ENCODE peak calls at places on chromosomes 13 and 19, in eight cellular contexts. One of them, this sample, is unnamed.

GRCh38 chr19:23998568-23998967 is 83.9 kb downstream of the ZNF726 start:
- DNase-seq in suprapubic skin: no peak
- DNase-seq in K562: no peak
- DNase-seq in transverse colon: no peak
- DNase-seq in tibial nerve: no peak
- DNase-seq in stomach: no peak
- DNase-seq in ovary: no peak
- DNase-seq in A549: no peak
- DNase-seq in this sample: no peak

GRCh38 chr19:14536926-14537692 is 7.7 kb downstream of the TECR start:
- DNase-seq in tibial nerve: no peak
- DNase-seq in A549: peak
- DNase-seq in K562: peak
- DNase-seq in ovary: peak
- DNase-seq in stomach: peak
- DNase-seq in transverse colon: peak
- DNase-seq in suprapubic skin: peak
- DNase-seq in this sample: no peak

GRCh38 chr19:2048959-2049740 is 1.9 kb downstream of the MKNK2 start:
- DNase-seq in tibial nerve: no peak
- DNase-seq in suprapubic skin: peak
- DNase-seq in K562: no peak
- DNase-seq in A549: no peak
- DNase-seq in ovary: peak
- DNase-seq in stomach: no peak
- DNase-seq in transverse colon: no peak
- DNase-seq in this sample: no peak

GRCh38 chr13:19860884-19861655 is 2.4 kb downstream of the ZMYM5 start:
- DNase-seq in transverse colon: no peak
- DNase-seq in A549: no peak
- DNase-seq in ovary: no peak
- DNase-seq in suprapubic skin: no peak
- DNase-seq in K562: no peak
- DNase-seq in tibial nerve: no peak
- DNase-seq in stomach: no peak
- DNase-seq in this sample: no peak

GRCh38 chr13:111115051-111115840 is at the start of gene ARHGEF7:
- DNase-seq in stomach: no peak
- DNase-seq in suprapubic skin: no peak
- DNase-seq in ovary: peak
- DNase-seq in A549: no peak
- DNase-seq in tibial nerve: no peak
- DNase-seq in transverse colon: no peak
- DNase-seq in K562: no peak
- DNase-seq in this sample: peak

GRCh38 chr13:26558074-26558805 is 757 bp downstream of the WASF3 start:
- DNase-seq in ovary: peak
- DNase-seq in tibial nerve: no peak
- DNase-seq in stomach: no peak
- DNase-seq in K562: no peak
- DNase-seq in transverse colon: no peak
- DNase-seq in A549: no peak
- DNase-seq in suprapubic skin: peak
- DNase-seq in this sample: no peak

GRCh38 chr13:25095862-25096453 is at the start of gene PABPC3:
- DNase-seq in suprapubic skin: no peak
- DNase-seq in A549: no peak
- DNase-seq in K562: no peak
- DNase-seq in ovary: no peak
- DNase-seq in stomach: no peak
- DNase-seq in tibial nerve: no peak
- DNase-seq in transverse colon: no peak
- DNase-seq in this sample: peak

GRCh38 chr19:47779524-47780214 is 1.2 kb downstream of the SELENOW start:
- DNase-seq in suprapubic skin: no peak
- DNase-seq in K562: peak
- DNase-seq in stomach: peak
- DNase-seq in transverse colon: peak
- DNase-seq in ovary: peak
- DNase-seq in tibial nerve: peak
- DNase-seq in A549: no peak
- DNase-seq in this sample: no peak

GRCh38 chr13:76769238-76769859 is 116.9 kb downstream of the KCTD12 start:
- DNase-seq in tibial nerve: no peak
- DNase-seq in suprapubic skin: no peak
- DNase-seq in stomach: no peak
- DNase-seq in K562: no peak
- DNase-seq in A549: no peak
- DNase-seq in transverse colon: no peak
- DNase-seq in ovary: no peak
- DNase-seq in this sample: no peak

GRCh38 chr19:48698046-48698445 is 2.3 kb downstream of the FUT2 start:
- DNase-seq in tibial nerve: no peak
- DNase-seq in ovary: no peak
- DNase-seq in stomach: peak
- DNase-seq in transverse colon: peak
- DNase-seq in suprapubic skin: no peak
- DNase-seq in A549: no peak
- DNase-seq in K562: peak
- DNase-seq in this sample: no peak

GRCh38 chr13:20182231-20182846 is 10.4 kb downstream of the GJB2 start:
- DNase-seq in A549: peak
- DNase-seq in suprapubic skin: no peak
- DNase-seq in tibial nerve: no peak
- DNase-seq in stomach: peak
- DNase-seq in ovary: no peak
- DNase-seq in K562: peak
- DNase-seq in transverse colon: no peak
- DNase-seq in this sample: no peak

GRCh38 chr13:32019612-32020233 is 11.9 kb upstream of the FRY start:
- DNase-seq in ovary: peak
- DNase-seq in K562: peak
- DNase-seq in stomach: no peak
- DNase-seq in tibial nerve: no peak
- DNase-seq in A549: peak
- DNase-seq in suprapubic skin: no peak
- DNase-seq in transverse colon: peak
- DNase-seq in this sample: no peak

GRCh38 chr13:110617326-110618072 is 2.2 kb downstream of the NAXD start:
- DNase-seq in tibial nerve: no peak
- DNase-seq in stomach: peak
- DNase-seq in suprapubic skin: no peak
- DNase-seq in A549: no peak
- DNase-seq in transverse colon: peak
- DNase-seq in ovary: peak
- DNase-seq in K562: no peak
- DNase-seq in this sample: no peak

GRCh38 chr13:21060063-21060826 is 1.1 kb downstream of the LATS2 start:
- DNase-seq in K562: no peak
- DNase-seq in transverse colon: peak
- DNase-seq in A549: no peak
- DNase-seq in tibial nerve: no peak
- DNase-seq in ovary: peak
- DNase-seq in suprapubic skin: peak
- DNase-seq in stomach: peak
- DNase-seq in this sample: no peak

DNA sequence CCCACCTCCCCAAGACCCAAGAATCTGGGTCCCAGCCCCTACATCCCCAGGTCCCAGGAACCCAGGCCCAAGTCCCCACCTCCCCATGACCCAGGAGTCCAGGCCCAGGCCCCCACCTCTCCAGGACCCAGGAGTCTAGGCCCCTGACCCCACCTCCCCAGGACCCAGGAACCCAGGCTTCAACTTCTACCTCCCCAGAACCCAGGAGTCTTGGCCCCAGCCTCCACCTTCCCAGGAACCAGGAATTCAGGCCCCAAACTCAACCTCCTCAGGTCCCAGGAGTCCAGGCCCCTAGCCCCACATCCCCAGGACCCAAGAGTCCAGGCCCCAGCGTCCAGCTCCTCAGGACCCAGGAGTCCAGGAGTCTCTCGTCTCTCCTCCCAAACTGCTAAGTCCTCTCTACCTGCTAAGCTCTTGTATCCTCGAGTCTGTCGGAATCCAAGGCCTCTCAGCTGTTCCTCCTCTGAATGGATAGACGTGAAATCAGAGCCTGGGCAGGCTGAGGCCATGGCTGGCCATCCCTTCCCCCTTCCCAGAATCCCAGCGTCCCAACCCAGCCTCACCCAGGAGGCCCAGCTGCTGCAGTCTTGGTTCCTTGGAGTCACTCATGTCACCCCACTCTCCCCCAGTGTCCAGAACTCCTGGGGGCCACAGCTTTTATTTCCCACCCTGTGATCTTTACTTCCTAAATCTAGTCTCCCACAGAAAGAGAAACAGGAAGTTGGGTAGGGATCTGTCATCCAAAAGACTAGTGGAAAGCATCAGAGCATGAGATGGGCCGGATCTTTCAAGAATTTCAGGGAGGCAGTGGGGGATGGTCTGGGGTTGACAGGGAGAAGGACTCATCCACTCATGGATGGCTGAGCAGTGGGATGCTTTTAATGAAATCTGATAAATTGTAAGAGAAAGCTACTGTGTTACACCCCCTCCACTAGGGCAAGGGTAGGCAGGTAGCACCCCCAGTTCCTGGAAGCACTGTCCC is at the start of gene CD209:
- DNase-seq in transverse colon: no peak
- DNase-seq in tibial nerve: no peak
- DNase-seq in A549: no peak
- DNase-seq in K562: no peak
- DNase-seq in stomach: no peak
- DNase-seq in suprapubic skin: no peak
- DNase-seq in ovary: no peak
- DNase-seq in this sample: no peak
- TF ChIP-seq EP300 in transverse colon: no peak
- TF ChIP-seq EP300 in tibial nerve: no peak
- TF ChIP-seq EP300 in A549: no peak
- TF ChIP-seq EP300 in K562: no peak
- TF ChIP-seq EP300 in stomach: no peak
- TF ChIP-seq EP300 in suprapubic skin: no peak
- TF ChIP-seq EP300 in ovary: no peak
- TF ChIP-seq EP300 in this sample: no peak

GRCh38 chr19:16339361-16339725 is 14.7 kb downstream of the KLF2 start:
- DNase-seq in tibial nerve: no peak
- DNase-seq in ovary: no peak
- DNase-seq in A549: no peak
- DNase-seq in K562: no peak
- DNase-seq in stomach: no peak
- DNase-seq in suprapubic skin: no peak
- DNase-seq in transverse colon: no peak
- DNase-seq in this sample: no peak

GRCh38 chr19:16336571-16336970 is 11.9 kb downstream of the KLF2 start:
- DNase-seq in ovary: no peak
- DNase-seq in tibial nerve: no peak
- DNase-seq in stomach: no peak
- DNase-seq in A549: no peak
- DNase-seq in suprapubic skin: no peak
- DNase-seq in K562: no peak
- DNase-seq in transverse colon: no peak
- DNase-seq in this sample: no peak

GRCh38 chr19:16340092-16340491 is 15.5 kb downstream of the KLF2 start:
- DNase-seq in A549: no peak
- DNase-seq in suprapubic skin: no peak
- DNase-seq in tibial nerve: no peak
- DNase-seq in stomach: no peak
- DNase-seq in K562: no peak
- DNase-seq in transverse colon: no peak
- DNase-seq in ovary: peak
- DNase-seq in this sample: no peak

GRCh38 chr19:16338470-16339360 is 14.1 kb downstream of the KLF2 start:
- DNase-seq in K562: no peak
- DNase-seq in transverse colon: peak
- DNase-seq in ovary: peak
- DNase-seq in suprapubic skin: no peak
- DNase-seq in tibial nerve: no peak
- DNase-seq in A549: peak
- DNase-seq in stomach: no peak
- DNase-seq in this sample: no peak

GRCh38 chr19:16337809-16338469 is 13.3 kb downstream of the KLF2 start:
- DNase-seq in A549: no peak
- DNase-seq in transverse colon: no peak
- DNase-seq in ovary: no peak
- DNase-seq in tibial nerve: no peak
- DNase-seq in K562: no peak
- DNase-seq in stomach: no peak
- DNase-seq in suprapubic skin: no peak
- DNase-seq in this sample: no peak
- H3K27ac ChIP-seq in A549: peak
- H3K27ac ChIP-seq in transverse colon: no peak
- H3K27ac ChIP-seq in ovary: peak
- H3K27ac ChIP-seq in tibial nerve: peak
- H3K27ac ChIP-seq in K562: no peak
- H3K27ac ChIP-seq in stomach: peak
- H3K27ac ChIP-seq in suprapubic skin: no peak
- H3K27ac ChIP-seq in this sample: peak

GRCh38 chr19:55542292-55542855 is 3.0 kb downstream of the SBK3 start:
- DNase-seq in stomach: no peak
- DNase-seq in A549: no peak
- DNase-seq in transverse colon: no peak
- DNase-seq in K562: no peak
- DNase-seq in suprapubic skin: no peak
- DNase-seq in tibial nerve: no peak
- DNase-seq in ovary: no peak
- DNase-seq in this sample: no peak

GRCh38 chr19:55539082-55539715 is 2.3 kb upstream of the SBK2 start:
- DNase-seq in K562: no peak
- DNase-seq in ovary: no peak
- DNase-seq in stomach: no peak
- DNase-seq in tibial nerve: no peak
- DNase-seq in suprapubic skin: no peak
- DNase-seq in transverse colon: no peak
- DNase-seq in A549: no peak
- DNase-seq in this sample: no peak

GRCh38 chr19:55541091-55541490 is 4.2 kb upstream of the SBK2 start:
- DNase-seq in ovary: no peak
- DNase-seq in transverse colon: no peak
- DNase-seq in stomach: no peak
- DNase-seq in A549: no peak
- DNase-seq in tibial nerve: no peak
- DNase-seq in K562: no peak
- DNase-seq in suprapubic skin: no peak
- DNase-seq in this sample: no peak

GRCh38 chr19:55538132-55538531 is 1.2 kb upstream of the SBK2 start:
- DNase-seq in suprapubic skin: no peak
- DNase-seq in A549: no peak
- DNase-seq in ovary: no peak
- DNase-seq in transverse colon: no peak
- DNase-seq in K562: no peak
- DNase-seq in stomach: no peak
- DNase-seq in tibial nerve: no peak
- DNase-seq in this sample: no peak

GRCh38 chr19:55540619-55541018 is 3.7 kb upstream of the SBK2 start:
- DNase-seq in stomach: no peak
- DNase-seq in tibial nerve: no peak
- DNase-seq in ovary: no peak
- DNase-seq in A549: no peak
- DNase-seq in suprapubic skin: no peak
- DNase-seq in transverse colon: no peak
- DNase-seq in K562: no peak
- DNase-seq in this sample: no peak
- TF ChIP-seq EP300 in stomach: no peak
- TF ChIP-seq EP300 in tibial nerve: no peak
- TF ChIP-seq EP300 in ovary: no peak
- TF ChIP-seq EP300 in A549: no peak
- TF ChIP-seq EP300 in suprapubic skin: no peak
- TF ChIP-seq EP300 in transverse colon: no peak
- TF ChIP-seq EP300 in K562: no peak
- TF ChIP-seq EP300 in this sample: no peak

GRCh38 chr13:46638262-46638661 is 85.3 kb downstream of the LRCH1 start:
- DNase-seq in tibial nerve: no peak
- DNase-seq in transverse colon: no peak
- DNase-seq in K562: no peak
- DNase-seq in ovary: no peak
- DNase-seq in A549: no peak
- DNase-seq in stomach: no peak
- DNase-seq in suprapubic skin: no peak
- DNase-seq in this sample: no peak
- H3K27ac ChIP-seq in tibial nerve: no peak
- H3K27ac ChIP-seq in transverse colon: no peak
- H3K27ac ChIP-seq in K562: no peak
- H3K27ac ChIP-seq in ovary: no peak
- H3K27ac ChIP-seq in A549: no peak
- H3K27ac ChIP-seq in stomach: no peak
- H3K27ac ChIP-seq in suprapubic skin: no peak
- H3K27ac ChIP-seq in this sample: peak